ENCODE peak calls at places on chromosomes 3 and 15, in five cellular contexts. Z is stimulated activated CD4-positive, alpha-beta T cell treated with anti-CD3 and anti-CD28 coated beads, Interleukin-15, amount 100 ng/mL, for 1 hour; R is NCI-H774; H is GM03348; W is T-helper 1 cell. P is an unnamed sample.

GRCh38 chr15:62617741-62618140 is 424.8 kb upstream of the TPM1 start:
- DNase-seq in R (no peak), H (no peak), Z (no peak), W (no peak), P (no peak)

GRCh38 chr3:63450634-63451363 is 172.7 kb downstream of the SYNPR start:
- DNase-seq in R (no peak), H (peak; percentile 7), W (no peak), Z (no peak), P (no peak)

GRCh38 chr3:52220380-52221026 is 4.9 kb downstream of the TLR9 start:
- DNase-seq in Z (peak; percentile 78), R (peak; percentile 3), W (peak; percentile 79), H (peak; percentile 90), P (peak; percentile 91)

GRCh38 chr3:131454501-131454900 is 48.3 kb downstream of the MRPL3 start:
- DNase-seq in H (peak; percentile 11), W (no peak), R (no peak), Z (no peak), P (no peak)

GRCh38 chr15:48968066-48968465 is 4.3 kb upstream of the SHC4 start:
- DNase-seq in W (no peak), H (no peak), Z (no peak), R (no peak), P (no peak)

GRCh38 chr3:23807161-23808015 is 1.6 kb downstream of the UBE2E1 start:
- DNase-seq in W (no peak), Z (no peak), H (peak; percentile 54), R (no peak), P (peak; percentile 54)

GRCh38 chr3:179404307-179404706 is 47.0 kb downstream of the GNB4 start:
- DNase-seq in Z (no peak), H (no peak), R (no peak), W (no peak), P (no peak)

GRCh38 chr3:135166266-135166825 is 371.3 kb downstream of the EPHB1 start:
- DNase-seq in R (no peak), Z (no peak), H (no peak), W (no peak), P (no peak)

GRCh38 chr15:41967506-41968206 is 4.7 kb downstream of the EHD4 start:
- DNase-seq in W (no peak), R (no peak), Z (no peak), H (peak; percentile 72), P (no peak)

GRCh38 chr3:132180337-132180791 is 136.8 kb upstream of the ACP3 start:
- DNase-seq in Z (no peak), H (peak; percentile 51), R (peak; percentile 48), W (peak; percentile 12), P (peak; percentile 11)

GRCh38 chr3:57959407-57960173 is 48.6 kb upstream of the FLNB start:
- DNase-seq in W (no peak), H (no peak), R (no peak), Z (no peak), P (no peak)

GRCh38 chr3:155500429-155500828 is 206.9 kb upstream of the STRIT1 start:
- DNase-seq in R (no peak), H (no peak), W (no peak), Z (no peak), P (no peak)

GRCh38 chr3:6204891-6205290 is 656.0 kb upstream of the GRM7 start:
- DNase-seq in R (no peak), H (no peak), Z (no peak), W (no peak), P (no peak)

GRCh38 chr3:14082108-14082657 is 42.5 kb downstream of the CHCHD4 start:
- DNase-seq in R (no peak), W (peak; percentile 16), Z (no peak), H (no peak), P (no peak)

GRCh38 chr3:171156455-171157005 is 130.0 kb upstream of the SLC2A2 start:
- DNase-seq in W (no peak), R (no peak), H (no peak), Z (no peak), P (no peak)

GRCh38 chr3:138781012-138781470 is 53.7 kb downstream of the PIK3CB start:
- DNase-seq in R (no peak), Z (peak; percentile 10), W (peak; percentile 84), H (no peak), P (no peak)

GRCh38 chr3:38992117-38992779 is 59.5 kb downstream of the SCN11A start:
- DNase-seq in Z (no peak), R (no peak), H (peak; percentile 84), W (no peak), P (peak; percentile 75)

GRCh38 chr15:85500729-85501128 is 120.3 kb downstream of the AKAP13 start:
- DNase-seq in H (no peak), W (no peak), R (no peak), Z (no peak), P (no peak)

GRCh38 chr3:160180581-160181216 is 44.5 kb upstream of the C3orf80 start:
- DNase-seq in Z (no peak), R (no peak), W (no peak), H (peak; percentile 77), P (peak; percentile 20)

GRCh38 chr15:31101262-31102048 is at the start of gene TRPM1:
- DNase-seq in R (no peak), W (no peak), H (no peak), Z (no peak), P (no peak)

GRCh38 chr3:37386627-37387230 is 212.3 kb upstream of the LRRFIP2 start:
- DNase-seq in W (no peak), R (no peak), Z (no peak), H (peak; percentile 15), P (no peak)

GRCh38 chr3:29067014-29067413 is 213.9 kb upstream of the RBMS3 start:
- DNase-seq in W (no peak), R (no peak), H (no peak), Z (no peak), P (no peak)

GRCh38 chr3:138381413-138381901 is 33.1 kb downstream of the MRAS start:
- DNase-seq in R (no peak), W (no peak), H (peak; percentile 51), Z (no peak), P (no peak)

GRCh38 chr3:183073839-183074615 is 25.3 kb downstream of the MCCC1 start:
- DNase-seq in H (no peak), Z (no peak), R (no peak), W (no peak), P (no peak)

GRCh38 chr3:82080792-82081191 is 319.3 kb upstream of the GBE1 start:
- DNase-seq in H (no peak), R (no peak), W (no peak), Z (no peak), P (no peak)

GRCh38 chr15:64067564-64068030 is 21.3 kb upstream of the DAPK2 start:
- DNase-seq in H (peak; percentile 84), Z (peak; percentile 28), W (peak; percentile 57), R (peak; percentile 38), P (peak; percentile 68)

GRCh38 chr3:85159376-85159775 is 200.6 kb downstream of the CADM2 start:
- DNase-seq in R (no peak), Z (no peak), H (no peak), W (no peak), P (no peak)

GRCh38 chr15:85009435-85009834 is 27.8 kb downstream of the PDE8A start:
- DNase-seq in W (no peak), H (no peak), R (no peak), Z (no peak), P (no peak)

GRCh38 chr3:9744162-9744561 is 5.6 kb upstream of the OGG1 start:
- DNase-seq in Z (no peak), W (no peak), H (no peak), R (no peak), P (no peak)

GRCh38 chr15:30043211-30043655 is 39.5 kb upstream of the GOLGA8J start:
- DNase-seq in H (peak; percentile 52), Z (no peak), W (no peak), R (no peak), P (no peak)

GRCh38 chr3:155921486-155921885 is 51.0 kb downstream of the GMPS start:
- DNase-seq in H (no peak), W (no peak), Z (no peak), R (no peak), P (no peak)

GRCh38 chr15:48868018-48868417 is 9.9 kb upstream of the EID1 start:
- DNase-seq in W (no peak), R (no peak), H (no peak), Z (no peak), P (no peak)

GRCh38 chr15:67746022-67746421 is 79.3 kb upstream of the SKOR1 start:
- DNase-seq in H (peak; percentile 66), R (no peak), Z (no peak), W (no peak), P (no peak)

GRCh38 chr15:72423256-72423655 is 25.2 kb downstream of the TMEM202 start:
- DNase-seq in W (no peak), Z (no peak), H (no peak), R (no peak), P (no peak)

GRCh38 chr3:119437852-119438251 is 25.6 kb downstream of the TMEM39A start:
- DNase-seq in H (no peak), Z (no peak), R (no peak), W (no peak), P (no peak)

GRCh38 chr3:23877324-23877980 is 39.3 kb downstream of the NKIRAS1 start:
- DNase-seq in R (no peak), H (peak; percentile 80), W (no peak), Z (no peak), P (peak; percentile 57)

GRCh38 chr3:161423911-161424522 is 52.7 kb upstream of the SPTSSB start:
- DNase-seq in R (peak; percentile 38), W (peak; percentile 19), Z (no peak), H (peak; percentile 68), P (peak; percentile 25)

GRCh38 chr3:4421121-4421520 is 45.9 kb downstream of the SUMF1 start:
- DNase-seq in H (peak; percentile 40), R (no peak), W (peak; percentile 49), Z (no peak), P (no peak)

GRCh38 chr15:61682891-61683500 is 377.3 kb downstream of the VPS13C start:
- DNase-seq in Z (no peak), H (no peak), W (no peak), R (no peak), P (no peak)

GRCh38 chr3:186517218-186517617 is 27.0 kb downstream of the CRYGS start:
- DNase-seq in Z (no peak), W (no peak), R (no peak), H (no peak), P (no peak)